ENCODE peak calls at places on chromosome 18, in seven cellular contexts. L, I, O, J, M, Y and R are unnamed samples.

GRCh38 chr18:777021-777420 is 35.0 kb downstream of the YES1 start:
- DNase-seq in L (no peak), I (no peak), O (no peak), J (no peak), M (no peak), Y (no peak), R (no peak)

GRCh38 chr18:47901624-47902362 is 28.7 kb downstream of the SMAD2 start:
- DNase-seq in L (no peak), I (peak; percentile 30), O (no peak), J (peak; percentile 33), M (no peak), Y (no peak), R (no peak)

GRCh38 chr18:44625367-44625766 is 55.3 kb upstream of the SETBP1 start:
- DNase-seq in L (no peak), I (no peak), O (no peak), J (no peak), M (no peak), Y (no peak), R (no peak)

GRCh38 chr18:40877096-40877495 is 1077.9 kb upstream of the PIK3C3 start:
- DNase-seq in L (no peak), I (peak; percentile 86), O (no peak), J (no peak), M (no peak), Y (no peak), R (no peak)

GRCh38 chr18:46319793-46320192 is 215.6 kb downstream of the HAUS1 start:
- DNase-seq in L (no peak), I (peak; percentile 17), O (no peak), J (no peak), M (no peak), Y (no peak), R (no peak)

GRCh38 chr18:56431551-56431950 is 206.8 kb downstream of the TXNL1 start:
- DNase-seq in L (no peak), I (peak; percentile 89), O (peak; percentile 2), J (no peak), M (no peak), Y (no peak), R (peak; percentile 81)

GRCh38 chr18:49031511-49032188 is 80.9 kb upstream of the SMAD7 start:
- DNase-seq in L (peak; percentile 53), I (no peak), O (no peak), J (no peak), M (no peak), Y (peak; percentile 63), R (no peak)

GRCh38 chr18:7684966-7685365 is 117.8 kb downstream of the PTPRM start:
- DNase-seq in L (no peak), I (peak; percentile 65), O (no peak), J (no peak), M (no peak), Y (no peak), R (no peak)

GRCh38 chr18:37483984-37484892 is 81.4 kb downstream of the CELF4 start:
- DNase-seq in L (no peak), I (no peak), O (no peak), J (peak; percentile 61), M (no peak), Y (no peak), R (no peak)

GRCh38 chr18:37481058-37481457 is 84.5 kb downstream of the CELF4 start:
- DNase-seq in L (no peak), I (no peak), O (no peak), J (peak; percentile 46), M (no peak), Y (no peak), R (no peak)

GRCh38 chr18:37482433-37482832 is 83.2 kb downstream of the CELF4 start:
- DNase-seq in L (no peak), I (no peak), O (no peak), J (no peak), M (no peak), Y (no peak), R (no peak)

GRCh38 chr18:37483221-37483971 is 82.2 kb downstream of the CELF4 start:
- DNase-seq in L (peak; percentile 23), I (peak; percentile 27), O (no peak), J (peak; percentile 86), M (no peak), Y (no peak), R (no peak)

GRCh38 chr18:37481491-37481890 is 84.1 kb downstream of the CELF4 start:
- DNase-seq in L (no peak), I (peak; percentile 48), O (no peak), J (no peak), M (no peak), Y (no peak), R (no peak)
- H3K27ac ChIP-seq in L (no peak overlapping the region), I (no peak overlapping the region), O (no peak overlapping the region), J (no peak overlapping the region), M (no peak overlapping the region), Y (no peak overlapping the region), R (no peak overlapping the region)

GRCh38 chr18:65755616-65756015 is 4.8 kb downstream of the CDH7 start:
- DNase-seq in L (no peak), I (no peak), O (no peak), J (no peak), M (no peak), Y (no peak), R (no peak)

GRCh38 chr18:65751145-65752085 is 603 bp downstream of the CDH7 start:
- DNase-seq in L (no peak), I (no peak), O (no peak), J (peak; percentile 81), M (no peak), Y (peak; percentile 60), R (no peak)

GRCh38 chr18:65752625-65753325 is 2.0 kb downstream of the CDH7 start:
- DNase-seq in L (no peak), I (no peak), O (no peak), J (no peak), M (no peak), Y (no peak), R (no peak)

GRCh38 chr18:65754121-65754520 is 3.3 kb downstream of the CDH7 start:
- DNase-seq in L (no peak), I (no peak), O (no peak), J (peak; percentile 14), M (no peak), Y (no peak), R (no peak)

GRCh38 chr18:65753520-65753919 is 2.7 kb downstream of the CDH7 start:
- DNase-seq in L (peak; percentile 1), I (no peak), O (no peak), J (peak; percentile 86), M (no peak), Y (no peak), R (no peak)
- TF ChIP-seq CTCF in L (no peak), I (no peak), O (peak; percentile 56), J (peak; percentile 87), M (no peak), Y (peak; percentile 20), R (no peak)

DNA sequence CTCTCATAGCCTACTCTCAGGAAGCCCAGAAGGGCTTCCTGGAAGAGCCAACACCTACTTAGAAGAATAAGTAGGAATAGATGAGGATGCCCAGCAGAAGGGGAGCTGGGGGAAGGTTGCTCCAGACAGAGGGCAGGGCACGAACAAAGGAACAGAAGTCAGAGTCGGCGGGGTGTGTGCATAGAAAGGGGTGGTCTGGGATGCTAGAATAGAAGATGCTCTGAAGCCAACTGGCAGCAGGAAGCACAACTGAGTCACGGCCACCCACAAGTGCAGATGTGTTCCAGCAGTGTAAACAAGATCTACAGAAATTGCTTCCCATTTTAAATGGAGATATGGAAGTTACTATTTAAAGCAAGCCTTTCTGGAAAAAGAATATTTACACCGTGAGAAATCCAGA is 131.0 kb downstream of the ZNF532 start:
- DNase-seq in L (no peak), I (no peak), O (no peak), J (no peak), M (no peak), Y (no peak), R (no peak)
- H3K4me1 ChIP-seq in L (peaks cover 6% of the 10 kb centered on the region), I (peaks cover 64% of the 10 kb centered on the region), O (peaks cover 7% of the 10 kb centered on the region), J (peaks cover 23% of the 10 kb centered on the region), M (peaks cover 17% of the 10 kb centered on the region), Y (peaks cover 24% of the 10 kb centered on the region), R (peaks cover 4% of the 10 kb centered on the region)

DNA sequence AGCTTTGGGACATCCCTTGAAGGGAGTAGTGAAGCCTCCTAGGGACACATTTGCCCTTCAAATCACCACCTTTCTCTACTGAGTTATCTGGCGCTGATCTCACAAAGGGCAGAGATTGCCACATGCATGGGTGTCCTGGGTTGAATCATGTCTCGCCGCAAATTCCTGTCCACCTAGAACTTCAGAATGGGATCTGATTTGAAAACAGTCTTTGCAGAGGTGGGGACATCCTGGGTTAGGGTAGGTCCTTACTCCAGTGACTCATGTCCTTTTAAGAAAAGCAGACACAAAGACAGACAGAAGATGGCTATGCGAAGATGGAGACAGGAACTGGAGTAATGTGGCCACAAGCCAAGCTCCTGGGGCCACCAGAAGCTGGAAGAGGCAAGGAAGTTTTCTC is 197.3 kb upstream of the SMIM21 start:
- DNase-seq in L (no peak), I (no peak), O (no peak), J (no peak), M (no peak), Y (no peak), R (no peak)
- H3K27ac ChIP-seq in L (no peak overlapping the region), I (no peak overlapping the region), O (no peak overlapping the region), J (no peak overlapping the region), M (no peak overlapping the region), Y (no peak overlapping the region), R (no peak overlapping the region)